ENCODE peak calls at places on chromosomes 1 and 21, in six cellular contexts. H is ELR; K is non-pigmented ciliary epithelial cell; J is fibroblast of mammary gland; Q is stimulated activated CD8-positive, alpha-beta memory T cell treated with anti-CD3 and anti-CD28 coated beads, Interleukin-4, amount 100 ng/mL, for 24 hours; Z is NCI-H1105 treated with DMSO at 0.1 percent for 48 hours. A is an unnamed sample.

GRCh38 chr1:204455831-204456145 is 38.8 kb downstream of the PIK3C2B start:
- DNase-seq in H (no peak), K (no peak), J (no peak), Q (no peak), Z (no peak), A (no peak)

GRCh38 chr1:234768171-234768568 is 158.2 kb upstream of the IRF2BP2 start:
- DNase-seq in H (no peak), K (no peak), J (no peak), Q (no peak), Z (no peak), A (no peak)

GRCh38 chr1:153776352-153776751 is 1.1 kb downstream of the SLC27A3 start:
- DNase-seq in H (no peak), K (no peak), J (no peak), Q (no peak), Z (peak; percentile 23), A (no peak)

GRCh38 chr21:15651172-15651571 is 78.6 kb upstream of the USP25 start:
- DNase-seq in H (no peak), K (no peak), J (no peak), Q (no peak), Z (no peak), A (no peak)

GRCh38 chr21:24895885-24896734 is 711.2 kb downstream of the MRPL39 start:
- DNase-seq in H (peak; percentile 48), K (peak; percentile 3), J (peak; percentile 7), Q (no peak), Z (peak; percentile 83), A (no peak)

GRCh38 chr1:67629370-67630075 is 55.5 kb upstream of the GADD45A start:
- DNase-seq in H (peak; percentile 62), K (no peak), J (peak; percentile 33), Q (no peak), Z (no peak), A (no peak)

GRCh38 chr1:30782361-30783243 is 25.0 kb upstream of the LAPTM5 start:
- DNase-seq in H (peak; percentile 63), K (no peak), J (peak; percentile 41), Q (peak; percentile 68), Z (peak; percentile 65), A (no peak)

GRCh38 chr1:204583909-204584632 is 67.9 kb downstream of the MDM4 start:
- DNase-seq in H (no peak), K (no peak), J (no peak), Q (no peak), Z (peak; percentile 59), A (no peak)

GRCh38 chr21:34908424-34909055 is 140.6 kb downstream of the RUNX1 start:
- DNase-seq in H (no peak), K (no peak), J (peak; percentile 64), Q (no peak), Z (no peak), A (no peak)

GRCh38 chr21:42245348-42246185 is 26.6 kb downstream of the ABCG1 start:
- DNase-seq in H (no peak), K (no peak), J (no peak), Q (no peak), Z (peak; percentile 67), A (no peak)

GRCh38 chr1:54296666-54297065 is 96.7 kb downstream of the MRPL37 start:
- DNase-seq in H (no peak), K (no peak), J (no peak), Q (no peak), Z (peak; percentile 22), A (no peak)

GRCh38 chr1:228108742-228109072 is 392 bp downstream of the MRPL55 start:
- DNase-seq in H (no peak), K (no peak), J (no peak), Q (no peak), Z (no peak), A (no peak)

GRCh38 chr1:90417139-90417538 is 300.0 kb downstream of the BARHL2 start:
- DNase-seq in H (peak; percentile 58), K (no peak), J (no peak), Q (no peak), Z (no peak), A (no peak)

GRCh38 chr1:209850342-209850979 is 22.7 kb downstream of the UTP25 start:
- DNase-seq in H (peak; percentile 84), K (no peak), J (peak; percentile 87), Q (no peak), Z (peak; percentile 67), A (no peak)

GRCh38 chr1:184255560-184255959 is 131.3 kb upstream of the C1orf21 start:
- DNase-seq in H (no peak), K (no peak), J (no peak), Q (no peak), Z (no peak), A (no peak)

GRCh38 chr1:116570358-116571214 is at the start of gene CD58:
- DNase-seq in H (peak; percentile 88), K (peak; percentile 23), J (peak; percentile 76), Q (peak; percentile 82), Z (peak; percentile 80), A (peak; percentile 35)

GRCh38 chr1:67460648-67461500 is 30.7 kb upstream of the SERBP1 start:
- DNase-seq in H (no peak), K (no peak), J (peak; percentile 20), Q (no peak), Z (no peak), A (no peak)

GRCh38 chr1:33420870-33421775 is 9.8 kb downstream of the PHC2 start:
- DNase-seq in H (peak; percentile 84), K (no peak), J (peak; percentile 59), Q (no peak), Z (no peak), A (no peak)

GRCh38 chr1:226112626-226113025 is 50.1 kb downstream of the H3-3A start:
- DNase-seq in H (no peak), K (no peak), J (no peak), Q (no peak), Z (no peak), A (no peak)

GRCh38 chr1:180238675-180239074 is 8.6 kb downstream of the LHX4 start:
- DNase-seq in H (no peak), K (no peak), J (no peak), Q (no peak), Z (no peak), A (no peak)

GRCh38 chr1:97630968-97631367 is 289.9 kb downstream of the DPYD start:
- DNase-seq in H (no peak), K (no peak), J (no peak), Q (no peak), Z (peak; percentile 95), A (no peak)

GRCh38 chr21:44405948-44406872 is 49.1 kb upstream of the LRRC3 start:
- DNase-seq in H (peak; percentile 86), K (no peak), J (peak; percentile 46), Q (no peak), Z (no peak), A (no peak)

GRCh38 chr1:5651496-5651895 is 340.7 kb downstream of the NPHP4 start:
- DNase-seq in H (no peak), K (no peak), J (no peak), Q (no peak), Z (no peak), A (no peak)

GRCh38 chr1:43329995-43330751 is 7.4 kb upstream of the MPL start:
- DNase-seq in H (peak; percentile 84), K (peak; percentile 54), J (peak; percentile 89), Q (peak; percentile 44), Z (no peak), A (peak; percentile 79)

GRCh38 chr21:45304161-45304830 is 16.6 kb upstream of the POFUT2 start:
- DNase-seq in H (no peak), K (no peak), J (no peak), Q (no peak), Z (no peak), A (no peak)

GRCh38 chr1:231757759-231758158 is 131.2 kb downstream of the DISC1 start:
- DNase-seq in H (no peak), K (no peak), J (no peak), Q (no peak), Z (no peak), A (no peak)

GRCh38 chr1:180743868-180744267 is 112.0 kb downstream of the XPR1 start:
- DNase-seq in H (no peak), K (no peak), J (no peak), Q (no peak), Z (no peak), A (no peak)

GRCh38 chr21:31897311-31897710 is 24.5 kb downstream of the HUNK start:
- DNase-seq in H (no peak), K (no peak), J (peak; percentile 12), Q (no peak), Z (no peak), A (no peak)

GRCh38 chr1:212670301-212670700 is 29.3 kb downstream of the BATF3 start:
- DNase-seq in H (no peak), K (no peak), J (no peak), Q (no peak), Z (no peak), A (no peak)

GRCh38 chr1:26696645-26697440 is 1.0 kb downstream of the ARID1A start:
- DNase-seq in H (peak; percentile 37), K (no peak), J (no peak), Q (peak; percentile 63), Z (peak; percentile 28), A (no peak)

GRCh38 chr1:241639653-241640148 is 468 bp downstream of the CHML start:
- DNase-seq in H (peak; percentile 66), K (no peak), J (peak; percentile 29), Q (peak; percentile 9), Z (no peak), A (no peak)

GRCh38 chr1:234234199-234234598 is 139.1 kb upstream of the COA6 start:
- DNase-seq in H (no peak), K (no peak), J (no peak), Q (no peak), Z (no peak), A (no peak)

GRCh38 chr1:67748630-67749029 is 63.6 kb downstream of the GADD45A start:
- DNase-seq in H (peak; percentile 52), K (no peak), J (peak; percentile 83), Q (no peak), Z (no peak), A (peak; percentile 66)

GRCh38 chr1:16204634-16205332 is 7.7 kb downstream of the ARHGEF19 start:
- DNase-seq in H (peak; percentile 43), K (no peak), J (no peak), Q (peak; percentile 19), Z (peak; percentile 27), A (no peak)

GRCh38 chr1:172827301-172827700 is 168.4 kb downstream of the FASLG start:
- DNase-seq in H (no peak), K (no peak), J (no peak), Q (no peak), Z (no peak), A (no peak)

GRCh38 chr1:101291562-101292035 is 54.8 kb downstream of the S1PR1 start:
- DNase-seq in H (peak; percentile 73), K (peak; percentile 72), J (peak; percentile 84), Q (no peak), Z (peak; percentile 18), A (peak; percentile 49)